ENCODE peak calls at places on chromosome 3, in five cellular contexts. A is HCT116, V is suprapubic skin, K is H1, Q is mesendoderm. Y is an unnamed sample.

GRCh38 chr3:182596673-182597410 is 196.5 kb upstream of the ATP11B start:
- DNase-seq in A (no peak), V (no peak), K (no peak), Q (no peak), Y (no peak)

GRCh38 chr3:52570076-52570475 is 33.7 kb downstream of the UQCC5 start:
- DNase-seq in A (no peak), V (no peak), K (no peak), Q (no peak), Y (no peak)

GRCh38 chr3:56879453-56880224 is 77.9 kb upstream of the ARHGEF3 start:
- DNase-seq in A (no peak), V (no peak), K (no peak), Q (no peak), Y (no peak)

GRCh38 chr3:46293991-46294833 is 52.0 kb downstream of the CCR3 start:
- DNase-seq in A (no peak), V (no peak), K (no peak), Q (no peak), Y (no peak)

GRCh38 chr3:150081084-150081483 is 110.4 kb upstream of the PFN2 start:
- DNase-seq in A (no peak), V (no peak), K (no peak), Q (no peak), Y (peak)

GRCh38 chr3:140898340-140899180 is 43.1 kb upstream of the SLC25A36 start:
- DNase-seq in A (peak), V (no peak), K (no peak), Q (peak), Y (peak)

GRCh38 chr3:185081516-185081915 is 71.3 kb downstream of the C3orf70 start:
- DNase-seq in A (no peak), V (no peak), K (no peak), Q (no peak), Y (no peak)

GRCh38 chr3:27758083-27758482 is 36.0 kb upstream of the EOMES start:
- DNase-seq in A (peak), V (no peak), K (no peak), Q (peak), Y (peak)

GRCh38 chr3:102400766-102401165 is 34.0 kb upstream of the ZPLD1 start:
- DNase-seq in A (peak), V (no peak), K (no peak), Q (no peak), Y (no peak)

GRCh38 chr3:50524751-50525150 is 21.3 kb upstream of the CACNA2D2 start:
- DNase-seq in A (no peak), V (no peak), K (no peak), Q (no peak), Y (no peak)

GRCh38 chr3:155870945-155871745 is 695 bp downstream of the GMPS start:
- DNase-seq in A (no peak), V (peak), K (peak), Q (peak), Y (no peak)

GRCh38 chr3:111684640-111685039 is 89.5 kb upstream of the ZBED2 start:
- DNase-seq in A (no peak), V (no peak), K (no peak), Q (peak), Y (no peak)

GRCh38 chr3:162740941-162741596 is 1244.5 kb downstream of the OTOL1 start:
- DNase-seq in A (no peak), V (no peak), K (no peak), Q (peak), Y (no peak)

GRCh38 chr3:101279162-101279561 is 41.2 kb downstream of the IMPG2 start:
- DNase-seq in A (no peak), V (no peak), K (no peak), Q (no peak), Y (no peak)

GRCh38 chr3:50687916-50688315 is 13.2 kb downstream of the DOCK3 start:
- DNase-seq in A (no peak), V (no peak), K (no peak), Q (no peak), Y (no peak)

GRCh38 chr3:53753518-53754183 is 92.6 kb downstream of the CHDH start:
- DNase-seq in A (no peak), V (no peak), K (no peak), Q (no peak), Y (no peak)

GRCh38 chr3:9076985-9077384 is 113.7 kb upstream of the RAD18 start:
- DNase-seq in A (no peak), V (no peak), K (no peak), Q (peak), Y (no peak)

GRCh38 chr3:32575451-32575850 is 4.8 kb upstream of the DYNC1LI1 start:
- DNase-seq in A (no peak), V (no peak), K (no peak), Q (no peak), Y (no peak)

GRCh38 chr3:46090161-46090591 is 62.9 kb upstream of the XCR1 start:
- DNase-seq in A (no peak), V (no peak), K (no peak), Q (no peak), Y (peak)

GRCh38 chr3:64341355-64341754 is 116.1 kb upstream of the PRICKLE2 start:
- DNase-seq in A (no peak), V (no peak), K (no peak), Q (peak), Y (no peak)

GRCh38 chr3:124044961-124045360 is 53.0 kb upstream of the ROPN1 start:
- DNase-seq in A (no peak), V (no peak), K (no peak), Q (no peak), Y (no peak)

GRCh38 chr3:123809597-123809996 is 74.5 kb downstream of the MYLK start:
- DNase-seq in A (no peak), V (no peak), K (no peak), Q (no peak), Y (no peak)

GRCh38 chr3:130896101-130896500 is 2.2 kb downstream of the ATP2C1 start:
- DNase-seq in A (no peak), V (no peak), K (no peak), Q (no peak), Y (no peak)

GRCh38 chr3:31147550-31147949 is 253.1 kb upstream of the GADL1 start:
- DNase-seq in A (no peak), V (no peak), K (no peak), Q (no peak), Y (no peak)

GRCh38 chr3:15443826-15444524 is 16.6 kb downstream of the EAF1 start:
- DNase-seq in A (no peak), V (peak), K (no peak), Q (no peak), Y (no peak)

GRCh38 chr3:10273697-10274305 is 18.9 kb downstream of the GHRL start:
- DNase-seq in A (no peak), V (no peak), K (no peak), Q (no peak), Y (no peak)

GRCh38 chr3:108346301-108346989 is 50.1 kb downstream of the HHLA2 start:
- DNase-seq in A (no peak), V (no peak), K (no peak), Q (peak), Y (no peak)

GRCh38 chr3:54830658-54831057 is 97.2 kb downstream of the LRTM1 start:
- DNase-seq in A (peak), V (no peak), K (peak), Q (peak), Y (no peak)

GRCh38 chr3:52204337-52205073 is 6.5 kb downstream of the ALAS1 start:
- DNase-seq in A (no peak), V (no peak), K (no peak), Q (no peak), Y (peak)

GRCh38 chr3:54882114-54882833 is 45.6 kb downstream of the LRTM1 start:
- DNase-seq in A (no peak), V (no peak), K (no peak), Q (no peak), Y (peak)

GRCh38 chr3:117921908-117922456 is 1112.7 kb downstream of the IGSF11 start:
- DNase-seq in A (no peak), V (no peak), K (no peak), Q (no peak), Y (no peak)

GRCh38 chr3:9951126-9951525 is 1.1 kb downstream of the PRRT3 start:
- DNase-seq in A (no peak), V (no peak), K (no peak), Q (no peak), Y (no peak)

GRCh38 chr3:141242035-141242721 is 10.6 kb downstream of the PXYLP1 start:
- DNase-seq in A (no peak), V (no peak), K (no peak), Q (no peak), Y (no peak)

GRCh38 chr3:38648659-38649499 is 608 bp downstream of the SCN5A start:
- DNase-seq in A (no peak), V (no peak), K (peak), Q (no peak), Y (no peak)

GRCh38 chr3:190701096-190701532 is 161.4 kb downstream of the GMNC start:
- DNase-seq in A (peak), V (no peak), K (no peak), Q (peak), Y (peak)

GRCh38 chr3:67109651-67110204 is 111.6 kb downstream of the KBTBD8 start:
- DNase-seq in A (peak), V (no peak), K (no peak), Q (peak), Y (peak)

GRCh38 chr3:158743664-158744566 is 11.7 kb upstream of the RARRES1 start:
- DNase-seq in A (no peak), V (no peak), K (no peak), Q (no peak), Y (no peak)

GRCh38 chr3:193947636-193948035 is 188.3 kb upstream of the HES1 start:
- DNase-seq in A (no peak), V (no peak), K (no peak), Q (no peak), Y (no peak)

DNA sequence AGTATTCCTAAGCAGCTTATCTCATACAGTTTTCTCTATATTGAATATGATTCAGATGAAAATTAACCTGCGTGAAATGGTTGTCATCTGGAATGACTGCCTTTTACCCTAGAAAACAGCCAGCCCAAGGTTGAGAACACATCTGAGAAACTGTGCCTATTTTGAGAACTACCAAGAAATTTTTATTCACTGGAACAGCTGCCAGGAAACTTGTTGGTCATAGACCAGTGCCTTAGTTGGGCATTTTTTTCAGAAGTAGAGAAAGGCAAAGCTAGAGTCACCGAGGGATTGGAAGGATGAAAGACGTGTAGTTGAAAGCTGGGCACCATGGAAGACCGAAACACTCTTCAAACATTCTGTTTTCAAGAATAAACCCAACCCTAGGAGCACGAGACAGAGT is 277.1 kb downstream of the LPP start:
- DNase-seq in A (no peak), V (no peak), K (no peak), Q (no peak), Y (no peak)
- H3K27ac ChIP-seq in A (no peak), V (no peak), K (no peak), Q (no peak), Y (peak)

DNA sequence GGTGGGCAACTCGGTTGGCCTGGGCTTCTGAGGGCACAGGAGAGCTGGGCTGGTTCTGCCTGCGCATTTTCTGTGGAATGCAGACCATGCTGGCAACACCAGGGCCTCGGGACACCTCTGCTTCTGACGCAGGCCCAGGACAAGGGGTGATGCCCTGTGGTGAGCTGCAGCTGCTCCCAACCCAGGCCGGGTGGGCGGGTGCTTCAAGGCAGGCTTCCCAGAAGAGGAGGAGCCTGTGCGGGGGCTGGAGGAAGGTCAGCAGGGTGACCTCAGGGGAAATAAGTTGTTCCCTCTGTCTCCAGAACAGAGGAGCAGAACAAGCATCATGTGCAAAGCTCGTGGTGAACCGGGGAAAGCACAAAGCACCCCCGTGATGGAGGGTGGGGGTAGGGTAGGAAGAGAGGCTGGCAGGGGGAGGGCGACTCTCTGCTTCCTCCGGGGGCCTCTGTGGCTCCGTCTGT is 11.0 kb upstream of the PLXNA1 start:
- DNase-seq in A (no peak), V (no peak), K (no peak), Q (peak), Y (no peak)
- H3K27ac ChIP-seq in A (no peak), V (peak), K (no peak), Q (no peak), Y (no peak)

DNA sequence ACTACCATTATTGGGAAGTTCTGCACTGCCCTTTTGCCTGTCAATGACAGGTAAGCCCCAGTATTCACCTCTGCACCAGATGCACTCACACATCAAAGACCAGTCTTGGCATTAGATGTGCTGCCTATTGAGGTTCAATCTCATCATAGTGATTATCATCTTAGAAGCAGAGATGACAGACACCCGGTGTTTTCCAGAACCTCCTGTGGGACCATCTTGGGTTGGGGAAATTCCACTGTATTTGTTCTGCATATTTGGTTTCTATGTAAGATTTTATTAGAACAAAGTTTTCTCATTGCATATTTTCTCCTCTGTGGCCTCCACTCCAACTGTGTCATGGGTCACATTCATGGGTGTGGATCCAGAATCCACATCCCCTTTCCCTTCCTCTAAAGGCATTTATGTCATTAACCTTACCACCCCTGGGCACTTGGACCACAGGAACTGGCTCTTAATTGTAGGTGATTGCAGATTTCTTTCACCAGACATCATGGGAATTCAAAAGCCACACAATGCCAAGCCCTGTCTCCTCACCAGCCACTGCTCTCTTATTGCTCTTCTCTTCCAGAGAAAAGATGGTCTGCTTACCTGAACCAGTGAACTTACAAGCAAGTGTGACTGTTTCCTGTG is 31.2 kb downstream of the PLA1A start:
- DNase-seq in A (no peak), V (no peak), K (no peak), Q (no peak), Y (no peak)
- H3K27ac ChIP-seq in A (no peak), V (no peak), K (no peak), Q (no peak), Y (no peak)

GRCh38 chr3:125072749-125073404 is 17.1 kb upstream of the HEG1 start:
- DNase-seq in A (no peak), V (no peak), K (peak), Q (no peak), Y (no peak)

GRCh38 chr3:125073506-125073905 is 17.7 kb upstream of the HEG1 start:
- DNase-seq in A (no peak), V (no peak), K (no peak), Q (no peak), Y (no peak)

GRCh38 chr3:125069452-125069851 is 13.7 kb upstream of the HEG1 start:
- DNase-seq in A (no peak), V (no peak), K (no peak), Q (no peak), Y (no peak)

GRCh38 chr3:125069968-125070745 is 14.4 kb upstream of the HEG1 start:
- DNase-seq in A (no peak), V (no peak), K (no peak), Q (no peak), Y (no peak)

DNA sequence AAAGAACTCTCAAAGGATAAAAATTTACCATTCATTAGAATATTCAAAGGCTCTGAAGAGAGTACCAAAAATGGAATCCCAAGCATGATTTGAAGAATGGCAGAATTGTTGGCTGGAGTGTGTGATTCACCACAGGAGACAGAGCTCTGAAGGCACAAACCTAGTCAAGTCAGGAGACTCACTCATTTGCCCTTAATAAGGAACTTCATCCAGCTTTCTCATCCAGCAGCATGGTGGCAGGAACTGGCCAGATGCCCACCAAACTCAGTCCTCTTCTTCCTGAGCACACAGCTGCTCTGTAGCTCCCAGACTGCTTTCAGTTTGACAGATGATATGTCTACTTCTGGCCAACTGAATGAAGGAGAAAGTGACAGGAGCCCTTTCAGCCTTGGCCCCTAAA is 16.5 kb upstream of the HEG1 start:
- DNase-seq in A (no peak), V (no peak), K (no peak), Q (no peak), Y (no peak)
- H3K27ac ChIP-seq in A (no peak), V (no peak), K (no peak), Q (no peak), Y (no peak)

GRCh38 chr3:134342269-134342668 is 32.0 kb downstream of the AMOTL2 start:
- DNase-seq in A (no peak), V (peak), K (no peak), Q (no peak), Y (no peak)
- H3K27ac ChIP-seq in A (no peak), V (no peak), K (no peak), Q (no peak), Y (no peak)

GRCh38 chr3:143291826-143292447 is 172.4 kb downstream of the CHST2 start:
- DNase-seq in A (no peak), V (no peak), K (no peak), Q (no peak), Y (no peak)

GRCh38 chr3:143295201-143296080 is 175.9 kb downstream of the CHST2 start:
- DNase-seq in A (no peak), V (no peak), K (no peak), Q (peak), Y (no peak)

GRCh38 chr3:143298886-143299535 is 179.4 kb downstream of the CHST2 start:
- DNase-seq in A (no peak), V (no peak), K (no peak), Q (no peak), Y (no peak)

GRCh38 chr3:143298380-143298779 is 178.8 kb downstream of the CHST2 start:
- DNase-seq in A (no peak), V (no peak), K (no peak), Q (no peak), Y (no peak)

DNA sequence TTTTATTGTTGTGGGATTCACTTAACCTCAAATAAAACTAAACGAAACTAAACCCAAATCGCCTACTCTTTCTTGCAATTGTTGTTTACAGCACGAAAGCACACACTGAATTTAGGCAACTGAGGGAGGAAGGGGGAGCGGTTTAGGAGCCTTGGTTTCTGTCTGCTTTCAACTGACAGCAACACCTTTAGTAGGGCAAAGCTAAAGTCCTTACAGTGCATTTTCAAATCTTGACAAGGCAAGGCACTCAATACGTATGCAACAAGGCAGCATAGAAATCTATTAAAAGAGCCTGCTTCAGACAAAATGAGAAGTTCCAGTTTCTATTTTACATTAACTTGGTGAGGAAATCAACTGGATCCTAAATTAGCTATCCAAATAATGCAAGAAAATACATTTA is 174.6 kb downstream of the CHST2 start:
- DNase-seq in A (no peak), V (no peak), K (no peak), Q (no peak), Y (no peak)
- H3K27ac ChIP-seq in A (no peak), V (no peak), K (no peak), Q (no peak), Y (no peak)

GRCh38 chr3:186917660-186918312 is 12.5 kb upstream of the ST6GAL1 start:
- DNase-seq in A (no peak), V (no peak), K (no peak), Q (no peak), Y (no peak)

GRCh38 chr3:186922790-186923189 is 7.5 kb upstream of the ST6GAL1 start:
- DNase-seq in A (no peak), V (no peak), K (no peak), Q (no peak), Y (peak)

GRCh38 chr3:186921578-186921977 is 8.7 kb upstream of the ST6GAL1 start:
- DNase-seq in A (no peak), V (no peak), K (peak), Q (no peak), Y (no peak)

GRCh38 chr3:186922224-186922623 is 8.1 kb upstream of the ST6GAL1 start:
- DNase-seq in A (no peak), V (no peak), K (peak), Q (no peak), Y (no peak)

GRCh38 chr3:186920301-186920700 is 10.0 kb upstream of the ST6GAL1 start:
- DNase-seq in A (no peak), V (no peak), K (no peak), Q (no peak), Y (no peak)
- H3K27ac ChIP-seq in A (no peak), V (no peak), K (no peak), Q (no peak), Y (no peak)

DNA sequence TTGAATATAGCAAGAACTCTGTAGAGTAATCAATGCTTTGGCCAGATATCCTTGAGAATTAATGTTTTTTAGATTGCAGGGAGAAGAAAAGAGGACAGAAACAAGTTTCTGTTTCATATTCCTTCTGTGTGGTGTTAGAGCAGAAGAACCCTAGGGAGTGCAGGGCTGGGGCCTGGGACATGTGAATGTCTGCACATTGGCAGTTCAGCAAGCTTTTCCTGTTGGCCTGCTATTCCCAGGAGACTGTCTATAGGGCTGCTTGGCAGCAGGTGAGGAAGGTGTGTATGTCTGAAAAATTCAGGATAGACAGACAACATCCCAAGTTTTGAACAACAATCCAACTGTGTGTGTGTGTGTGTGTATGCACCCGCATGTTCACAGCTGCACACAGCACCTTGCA is 13.6 kb upstream of the CNBP start:
- DNase-seq in A (no peak), V (no peak), K (no peak), Q (no peak), Y (no peak)
- H3K27ac ChIP-seq in A (no peak), V (peak), K (no peak), Q (no peak), Y (peak)

Y was measured in epithelial cell of prostate.